ENCODE peak calls at places on chromosomes 6 and 20, in ten cellular contexts. Y is sigmoid colon; S is mammary epithelial cell; B is uterus; P is tibial artery; E is aorta; C is CD8-positive, alpha-beta T cell; A is ovary; U is upper lobe of left lung; N is fibroblast of lung. R is an unnamed sample. For H3K4me1, the result is how much of the 10 kb centered on the place peaks cover.

GRCh38 chr6:85402071-85402470 is 47.8 kb upstream of the NT5E start:
- DNase-seq in Y (no peak), S (no peak), B (no peak), P (no peak), E (no peak), C (no peak), A (no peak), U (no peak), N (no peak), R (no peak)

GRCh38 chr20:34472246-34472925 is 43.8 kb upstream of the DYNLRB1 start:
- DNase-seq in Y (no peak), S (peak), B (no peak), P (no peak), E (no peak), C (no peak), A (no peak), U (no peak), N (peak), R (no peak)

GRCh38 chr6:223763-224162 is 68.5 kb upstream of the DUSP22 start:
- DNase-seq in Y (no peak), S (peak), B (no peak), P (no peak), E (no peak), C (no peak), A (no peak), U (no peak), N (peak), R (peak)

GRCh38 chr6:134740473-134741192 is 209.3 kb downstream of the ALDH8A1 start:
- DNase-seq in Y (no peak), S (peak), B (no peak), P (no peak), E (no peak), C (no peak), A (no peak), U (no peak), N (peak), R (no peak)

GRCh38 chr6:9405369-9405768 is 970.0 kb upstream of the SLC35B3 start:
- DNase-seq in Y (no peak), S (peak), B (no peak), P (no peak), E (no peak), C (no peak), A (no peak), U (no peak), N (peak), R (no peak)

GRCh38 chr6:145092554-145092953 is 642.8 kb downstream of the EPM2A start:
- DNase-seq in Y (no peak), S (no peak), B (no peak), P (no peak), E (no peak), C (no peak), A (no peak), U (no peak), N (no peak), R (no peak)

GRCh38 chr6:108774555-108774954 is 73.7 kb upstream of the ARMC2 start:
- DNase-seq in Y (no peak), S (no peak), B (no peak), P (no peak), E (no peak), C (no peak), A (no peak), U (no peak), N (no peak), R (no peak)

GRCh38 chr6:155219858-155220301 is 43.9 kb upstream of the CLDN20 start:
- DNase-seq in Y (no peak), S (no peak), B (no peak), P (peak), E (no peak), C (no peak), A (no peak), U (no peak), N (no peak), R (no peak)

GRCh38 chr6:89928604-89929003 is 34.3 kb downstream of the GJA10 start:
- DNase-seq in Y (no peak), S (peak), B (peak), P (no peak), E (no peak), C (no peak), A (no peak), U (no peak), N (peak), R (no peak)

GRCh38 chr6:38283734-38284362 is 355.9 kb downstream of the BTBD9 start:
- DNase-seq in Y (no peak), S (peak), B (no peak), P (no peak), E (no peak), C (no peak), A (no peak), U (no peak), N (no peak), R (no peak)

GRCh38 chr6:44699851-44700250 is 312.3 kb downstream of the CDC5L start:
- DNase-seq in Y (no peak), S (peak), B (no peak), P (no peak), E (no peak), C (no peak), A (no peak), U (no peak), N (peak), R (no peak)

GRCh38 chr6:35343092-35343834 is 905 bp downstream of the PPARD start:
- DNase-seq in Y (peak), S (peak), B (peak), P (peak), E (peak), C (no peak), A (peak), U (peak), N (peak), R (peak)

GRCh38 chr20:58852559-58853271 is at the start of gene GNAS:
- DNase-seq in Y (no peak), S (peak), B (peak), P (no peak), E (peak), C (no peak), A (no peak), U (peak), N (peak), R (peak)

GRCh38 chr20:15849131-15849685 is 724.0 kb downstream of the KIF16B start:
- DNase-seq in Y (no peak), S (no peak), B (no peak), P (no peak), E (no peak), C (no peak), A (no peak), U (no peak), N (no peak), R (no peak)

GRCh38 chr6:12844284-12845223 is 128.0 kb downstream of the PHACTR1 start:
- DNase-seq in Y (no peak), S (no peak), B (no peak), P (no peak), E (no peak), C (no peak), A (no peak), U (no peak), N (peak), R (no peak)

GRCh38 chr20:11394145-11394833 is 523.4 kb upstream of the BTBD3 start:
- DNase-seq in Y (no peak), S (peak), B (no peak), P (no peak), E (no peak), C (no peak), A (no peak), U (no peak), N (peak), R (no peak)

GRCh38 chr6:120913519-120913918 is 420.8 kb downstream of the TBC1D32 start:
- DNase-seq in Y (no peak), S (no peak), B (no peak), P (no peak), E (no peak), C (no peak), A (no peak), U (no peak), N (no peak), R (no peak)
- H3K4me1 ChIP-seq in Y (under half), S (under half), B (under half), P (under half), E (under half), C (under half), A (under half), U (under half), N (under half), R (under half)

GRCh38 chr6:131378874-131379273 is 194.2 kb upstream of the ARG1 start:
- DNase-seq in Y (no peak), S (no peak), B (no peak), P (no peak), E (no peak), C (no peak), A (no peak), U (no peak), N (no peak), R (no peak)

GRCh38 chr6:131381694-131382093 is 191.3 kb upstream of the ARG1 start:
- DNase-seq in Y (no peak), S (no peak), B (no peak), P (no peak), E (no peak), C (no peak), A (no peak), U (no peak), N (peak), R (no peak)

GRCh38 chr6:131382646-131383045 is 190.4 kb upstream of the ARG1 start:
- DNase-seq in Y (no peak), S (no peak), B (no peak), P (no peak), E (no peak), C (no peak), A (no peak), U (no peak), N (no peak), R (no peak)

GRCh38 chr6:131379951-131380350 is 193.1 kb upstream of the ARG1 start:
- DNase-seq in Y (no peak), S (peak), B (no peak), P (no peak), E (no peak), C (no peak), A (no peak), U (no peak), N (peak), R (no peak)

GRCh38 chr6:131381052-131381451 is 192.0 kb upstream of the ARG1 start:
- DNase-seq in Y (no peak), S (no peak), B (no peak), P (no peak), E (no peak), C (no peak), A (no peak), U (no peak), N (no peak), R (no peak)
- H3K4me1 ChIP-seq in Y (under half), S (under half), B (under half), P (under half), E (under half), C (under half), A (under half), U (under half), N (under half), R (under half)

GRCh38 chr20:32979201-32979998 is 24.8 kb downstream of the SUN5 start:
- DNase-seq in Y (peak), S (no peak), B (no peak), P (no peak), E (peak), C (no peak), A (no peak), U (no peak), N (no peak), R (peak)

GRCh38 chr20:32978009-32978335 is 26.3 kb downstream of the SUN5 start:
- DNase-seq in Y (no peak), S (no peak), B (no peak), P (no peak), E (no peak), C (no peak), A (no peak), U (no peak), N (no peak), R (peak)

GRCh38 chr20:32977281-32978008 is 26.8 kb downstream of the SUN5 start:
- DNase-seq in Y (no peak), S (no peak), B (no peak), P (no peak), E (no peak), C (no peak), A (no peak), U (no peak), N (no peak), R (peak)

GRCh38 chr20:32975698-32976674 is 28.2 kb downstream of the SUN5 start:
- DNase-seq in Y (no peak), S (no peak), B (no peak), P (no peak), E (no peak), C (no peak), A (no peak), U (no peak), N (no peak), R (peak)

DNA sequence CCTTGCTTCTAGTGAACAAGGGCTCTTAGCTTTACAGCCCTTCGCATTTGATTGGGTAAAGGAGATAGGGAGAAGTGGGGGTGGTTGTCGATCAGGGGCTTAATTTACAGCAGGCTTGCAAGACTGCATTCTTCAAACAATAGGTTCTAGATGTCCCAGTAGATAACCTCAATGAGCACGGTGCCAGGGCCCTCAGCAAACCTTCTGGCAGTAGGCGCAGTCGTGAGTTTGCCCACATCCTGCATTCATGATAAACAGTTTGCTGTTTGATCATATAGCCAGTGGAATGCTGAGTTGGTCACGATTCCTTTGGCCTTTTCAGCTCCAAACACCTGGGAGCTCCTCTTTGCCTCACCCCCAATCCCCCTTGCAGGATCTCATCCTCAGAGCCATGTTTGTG is 27.5 kb downstream of the SUN5 start:
- DNase-seq in Y (no peak), S (no peak), B (no peak), P (no peak), E (no peak), C (no peak), A (no peak), U (no peak), N (no peak), R (no peak)
- H3K4me1 ChIP-seq in Y (under half), S (under half), B (under half), P (under half), E (under half), C (under half), A (under half), U (under half), N (under half), R (under half)

GRCh38 chr20:35618032-35618371 is 2.4 kb downstream of the SPAG4 start:
- DNase-seq in Y (no peak), S (no peak), B (no peak), P (no peak), E (no peak), C (no peak), A (no peak), U (no peak), N (no peak), R (no peak)

GRCh38 chr20:35617397-35618031 is 1.9 kb downstream of the SPAG4 start:
- DNase-seq in Y (peak), S (peak), B (peak), P (peak), E (peak), C (peak), A (peak), U (peak), N (peak), R (peak)

GRCh38 chr20:35616465-35617396 is 1.1 kb downstream of the SPAG4 start:
- DNase-seq in Y (peak), S (peak), B (peak), P (peak), E (peak), C (peak), A (peak), U (peak), N (peak), R (peak)

GRCh38 chr20:35618372-35619131 is 2.9 kb downstream of the SPAG4 start:
- DNase-seq in Y (peak), S (peak), B (no peak), P (no peak), E (peak), C (no peak), A (peak), U (peak), N (peak), R (no peak)

GRCh38 chr20:35615667-35616464 is at the start of gene SPAG4:
- DNase-seq in Y (peak), S (peak), B (peak), P (peak), E (peak), C (peak), A (peak), U (peak), N (peak), R (peak)
- H3K4me1 ChIP-seq in Y (under half), S (under half), B (under half), P (under half), E (under half), C (under half), A (under half), U (under half), N (under half), R (under half)

DNA sequence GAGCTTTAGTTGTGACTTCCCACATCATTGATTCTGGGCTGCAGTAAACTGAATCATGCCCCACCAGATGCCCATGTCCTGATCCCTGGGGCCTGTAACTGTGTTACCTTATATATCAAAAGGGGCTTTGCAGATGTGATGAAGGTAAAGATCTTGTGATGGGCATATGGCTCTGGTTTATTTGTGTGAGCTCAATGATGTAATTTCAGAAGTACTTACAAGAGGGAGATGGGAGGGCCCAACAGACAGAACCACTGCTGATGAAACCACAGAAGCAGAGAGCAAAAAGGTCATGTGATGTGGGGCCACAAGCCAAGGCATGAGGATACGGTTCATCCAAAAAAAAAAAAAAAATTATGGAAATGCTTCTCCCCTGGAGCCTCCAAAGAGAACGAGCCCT is 118.7 kb downstream of the TOX2 start:
- DNase-seq in Y (peak), S (no peak), B (no peak), P (no peak), E (no peak), C (no peak), A (no peak), U (no peak), N (peak), R (no peak)
- H3K4me1 ChIP-seq in Y (under half), S (under half), B (under half), P (under half), E (under half), C (under half), A (under half), U (under half), N (under half), R (under half)

DNA sequence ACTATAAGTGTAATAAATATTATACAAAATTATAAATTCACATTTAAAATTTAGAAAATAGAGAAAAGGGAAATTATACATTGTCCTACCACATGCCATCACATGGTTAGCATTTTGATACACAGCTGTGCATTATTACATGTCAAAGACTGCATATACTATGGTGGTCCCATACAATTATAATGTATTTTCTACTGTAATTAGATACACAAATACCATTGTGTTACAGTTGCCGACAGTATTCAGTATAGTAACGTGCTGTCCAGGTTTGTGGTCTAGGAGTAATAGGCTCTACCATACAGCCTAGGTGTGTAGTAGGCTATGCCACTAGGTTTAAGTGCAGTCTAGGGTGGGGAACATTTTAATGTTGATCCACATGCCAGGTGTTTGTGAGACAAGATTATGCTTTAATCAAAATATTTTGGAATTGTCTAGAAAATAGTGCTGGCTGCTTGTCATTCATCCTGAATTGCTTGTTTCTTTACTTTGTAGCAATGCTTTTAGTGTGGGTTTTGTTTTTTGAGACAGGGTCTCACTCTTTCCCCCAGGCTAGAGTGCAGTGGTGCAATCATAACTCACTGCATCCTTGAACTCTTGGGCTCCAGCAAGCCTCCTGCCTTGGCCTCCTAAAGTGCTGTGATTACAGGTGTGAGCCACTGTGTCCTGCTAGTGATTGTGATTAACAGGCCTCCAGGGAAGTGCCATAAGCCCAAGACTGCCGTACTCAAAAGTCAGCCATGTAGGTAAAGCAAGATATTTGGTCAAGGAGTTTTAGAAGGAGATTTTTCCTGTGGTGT is 39.0 kb downstream of the DSTN start:
- DNase-seq in Y (peak), S (no peak), B (no peak), P (peak), E (no peak), C (no peak), A (no peak), U (no peak), N (no peak), R (no peak)
- H3K4me1 ChIP-seq in Y (under half), S (under half), B (under half), P (half or more), E (under half), C (under half), A (under half), U (under half), N (under half), R (under half)

GRCh38 chr6:11211235-11211634 is 21.2 kb downstream of the NEDD9 start:
- DNase-seq in Y (no peak), S (no peak), B (no peak), P (no peak), E (no peak), C (no peak), A (no peak), U (no peak), N (peak), R (no peak)
- H3K4me1 ChIP-seq in Y (under half), S (under half), B (under half), P (half or more), E (under half), C (under half), A (under half), U (half or more), N (under half), R (half or more)

GRCh38 chr20:38888059-38888831 is 38.0 kb upstream of the FAM83D start:
- DNase-seq in Y (no peak), S (peak), B (no peak), P (no peak), E (no peak), C (no peak), A (no peak), U (no peak), N (no peak), R (peak)

GRCh38 chr20:38889792-38890496 is 36.3 kb upstream of the FAM83D start:
- DNase-seq in Y (no peak), S (no peak), B (no peak), P (no peak), E (no peak), C (no peak), A (no peak), U (no peak), N (no peak), R (peak)

GRCh38 chr20:38889050-38889449 is 37.2 kb upstream of the FAM83D start:
- DNase-seq in Y (no peak), S (no peak), B (no peak), P (no peak), E (no peak), C (no peak), A (no peak), U (no peak), N (no peak), R (no peak)

GRCh38 chr20:38892091-38892981 is 33.9 kb upstream of the FAM83D start:
- DNase-seq in Y (no peak), S (no peak), B (no peak), P (no peak), E (peak), C (no peak), A (no peak), U (no peak), N (no peak), R (no peak)

DNA sequence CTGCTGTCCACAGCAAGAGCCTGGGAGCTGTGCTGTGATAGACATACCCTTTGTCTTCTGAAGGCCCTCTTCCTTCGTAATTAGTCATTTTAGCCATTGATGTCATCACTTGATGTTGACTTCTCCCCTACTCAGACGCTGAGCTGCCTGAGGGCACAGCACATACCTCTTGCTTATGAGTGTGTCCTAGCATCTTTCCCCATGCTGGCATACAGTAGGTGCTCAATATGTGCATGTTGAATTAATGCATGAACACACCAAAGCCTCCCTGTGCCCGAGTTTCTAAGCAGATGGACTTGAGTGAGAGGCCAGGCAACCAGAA is 35.8 kb upstream of the FAM83D start:
- DNase-seq in Y (no peak), S (peak), B (no peak), P (no peak), E (no peak), C (no peak), A (no peak), U (no peak), N (no peak), R (no peak)
- H3K4me1 ChIP-seq in Y (under half), S (under half), B (under half), P (under half), E (under half), C (under half), A (under half), U (under half), N (under half), R (under half)